ENCODE peak calls at places on chromosomes 2 and 18, in four cellular contexts. K is epithelial cell of esophagus, F is hepatocyte, Q is AG09319. W is an unnamed sample.

GRCh38 chr2:48738806-48739205 is 16.7 kb downstream of the LHCGR start:
- DNase-seq in K (peak), F (no peak), Q (no peak), W (no peak)

GRCh38 chr2:106575955-106576354 is 88.8 kb downstream of the CD8B2 start:
- DNase-seq in K (peak), F (peak), Q (peak), W (no peak)

GRCh38 chr2:147487286-147487979 is 357.4 kb upstream of the ACVR2A start:
- DNase-seq in K (no peak), F (peak), Q (no peak), W (no peak)

GRCh38 chr2:146412625-146413024 is 1432.2 kb upstream of the ACVR2A start:
- DNase-seq in K (no peak), F (no peak), Q (no peak), W (no peak)

GRCh38 chr18:75076286-75076685 is 132.7 kb downstream of the PTGR3 start:
- DNase-seq in K (no peak), F (no peak), Q (no peak), W (no peak)

GRCh38 chr18:63069496-63069895 is 250.1 kb downstream of the BCL2 start:
- DNase-seq in K (no peak), F (no peak), Q (no peak), W (no peak)

GRCh38 chr2:20103514-20103913 is 52.1 kb upstream of the LAPTM4A start:
- DNase-seq in K (peak), F (no peak), Q (peak), W (no peak)

GRCh38 chr2:213216461-213216860 is 65.0 kb upstream of the IKZF2 start:
- DNase-seq in K (peak), F (peak), Q (no peak), W (no peak)

GRCh38 chr2:7510353-7510752 is 593.1 kb downstream of the RNF144A start:
- DNase-seq in K (no peak), F (no peak), Q (no peak), W (no peak)

GRCh38 chr2:30691948-30692828 is 115.1 kb downstream of the CAPN13 start:
- DNase-seq in K (no peak), F (no peak), Q (no peak), W (no peak)
- TF ChIP-seq CTCF in K (no peak), F (peak), Q (peak), W (no peak)

GRCh38 chr2:25131567-25132295 is 36.6 kb downstream of the POMC start:
- DNase-seq in K (peak), F (peak), Q (no peak), W (no peak)

GRCh38 chr2:25131253-25131566 is 37.2 kb downstream of the POMC start:
- DNase-seq in K (no peak), F (no peak), Q (no peak), W (no peak)

GRCh38 chr2:25127631-25128030 is 40.7 kb downstream of the POMC start:
- DNase-seq in K (no peak), F (no peak), Q (no peak), W (no peak)

GRCh38 chr2:25132296-25132630 is 36.1 kb downstream of the POMC start:
- DNase-seq in K (no peak), F (peak), Q (no peak), W (no peak)

GRCh38 chr2:25129901-25130520 is 38.4 kb downstream of the POMC start:
- DNase-seq in K (no peak), F (no peak), Q (no peak), W (no peak)
- TF ChIP-seq CTCF in K (no peak), F (no peak), Q (no peak), W (no peak)

GRCh38 chr18:60174832-60175231 is 197.7 kb downstream of the MC4R start:
- DNase-seq in K (no peak), F (no peak), Q (no peak), W (no peak)

GRCh38 chr18:60176271-60176670 is 196.3 kb downstream of the MC4R start:
- DNase-seq in K (no peak), F (no peak), Q (no peak), W (no peak)

GRCh38 chr18:60172030-60172429 is 200.5 kb downstream of the MC4R start:
- DNase-seq in K (no peak), F (no peak), Q (no peak), W (no peak)
- TF ChIP-seq CTCF in K (no peak), F (no peak), Q (no peak), W (no peak)

GRCh38 chr18:23072079-23072478 is 63.2 kb upstream of the CABLES1 start:
- DNase-seq in K (no peak), F (no peak), Q (no peak), W (no peak)
- TF ChIP-seq CTCF in K (no peak), F (no peak), Q (no peak), W (no peak)

GRCh38 chr2:10054424-10054823 is 11.1 kb downstream of the KLF11 start:
- DNase-seq in K (no peak), F (no peak), Q (no peak), W (no peak)
- TF ChIP-seq CTCF in K (no peak), F (no peak), Q (no peak), W (no peak)

DNA sequence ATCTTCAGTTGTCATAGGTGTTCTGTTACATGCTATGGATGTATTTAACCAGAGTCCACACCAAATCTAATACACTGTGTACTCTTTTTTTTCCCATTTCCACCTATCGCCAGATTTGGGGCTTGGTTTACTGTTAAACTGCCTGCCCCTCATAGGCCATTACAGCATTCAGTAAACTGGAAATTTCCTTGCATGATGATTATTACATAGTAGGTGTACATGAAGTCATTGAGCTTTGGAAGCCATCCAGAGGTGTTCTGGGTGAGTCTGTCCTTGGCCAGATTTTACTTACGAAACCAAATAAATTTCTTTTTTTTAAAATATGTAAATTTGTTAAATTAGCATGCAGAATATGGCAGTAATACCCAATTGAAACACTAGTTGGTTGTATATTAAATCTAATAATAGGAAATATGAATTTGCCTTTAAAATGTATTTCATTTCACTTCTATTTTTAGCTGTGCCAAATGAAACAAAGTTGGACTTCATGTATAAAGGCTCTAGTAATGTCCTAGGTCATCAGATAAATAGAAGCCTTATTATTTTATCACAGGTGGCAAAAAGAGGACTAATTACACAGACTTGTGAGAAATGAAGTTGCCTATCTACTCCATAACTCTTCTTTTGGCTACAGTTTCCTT is 60.7 kb downstream of the COMMD1 start:
- DNase-seq in K (no peak), F (no peak), Q (no peak), W (no peak)
- TF ChIP-seq CTCF in K (no peak), F (no peak), Q (no peak), W (no peak)

GRCh38 chr2:172342056-172342455 is 85.3 kb upstream of the ITGA6 start:
- DNase-seq in K (no peak), F (no peak), Q (no peak), W (no peak)

GRCh38 chr2:172336681-172337080 is 90.7 kb upstream of the ITGA6 start:
- DNase-seq in K (peak), F (no peak), Q (no peak), W (no peak)

GRCh38 chr2:172340394-172340793 is 87.0 kb upstream of the ITGA6 start:
- DNase-seq in K (no peak), F (no peak), Q (no peak), W (no peak)

GRCh38 chr2:172342611-172343010 is 84.8 kb upstream of the ITGA6 start:
- DNase-seq in K (no peak), F (no peak), Q (no peak), W (no peak)

DNA sequence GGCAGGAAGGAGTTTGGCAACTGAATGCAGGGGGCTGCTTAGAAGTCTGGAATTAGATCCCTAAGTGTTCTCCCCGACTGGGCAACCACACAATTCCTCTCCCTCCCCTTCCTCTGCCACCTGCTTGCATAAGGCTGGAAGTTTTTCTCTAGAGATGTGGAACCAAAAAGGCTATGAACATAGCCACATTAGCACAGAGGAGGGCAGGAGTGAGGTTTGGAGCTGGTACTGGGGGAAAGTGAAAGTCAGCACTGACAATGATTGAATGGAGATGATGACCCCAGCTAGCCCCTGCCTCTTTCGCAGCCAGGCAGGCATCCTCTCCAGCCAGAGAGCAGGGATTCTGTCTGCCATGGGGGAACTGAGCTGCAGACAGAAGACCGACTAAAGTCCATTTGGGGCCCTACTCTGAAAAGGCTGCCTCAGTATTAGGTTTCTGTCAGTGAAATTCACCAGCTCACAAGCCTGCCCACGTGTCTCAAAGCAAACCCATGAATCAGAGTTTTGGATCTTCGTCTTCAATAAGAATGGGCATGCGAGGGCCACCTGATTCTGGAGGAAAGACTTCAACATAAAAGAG is 87.9 kb upstream of the ITGA6 start:
- DNase-seq in K (peak), F (peak), Q (no peak), W (no peak)
- TF ChIP-seq CTCF in K (no peak), F (peak), Q (no peak), W (no peak)

GRCh38 chr2:156064540-156064939 is 268.0 kb downstream of the NR4A2 start:
- DNase-seq in K (peak), F (no peak), Q (no peak), W (no peak)

DNA sequence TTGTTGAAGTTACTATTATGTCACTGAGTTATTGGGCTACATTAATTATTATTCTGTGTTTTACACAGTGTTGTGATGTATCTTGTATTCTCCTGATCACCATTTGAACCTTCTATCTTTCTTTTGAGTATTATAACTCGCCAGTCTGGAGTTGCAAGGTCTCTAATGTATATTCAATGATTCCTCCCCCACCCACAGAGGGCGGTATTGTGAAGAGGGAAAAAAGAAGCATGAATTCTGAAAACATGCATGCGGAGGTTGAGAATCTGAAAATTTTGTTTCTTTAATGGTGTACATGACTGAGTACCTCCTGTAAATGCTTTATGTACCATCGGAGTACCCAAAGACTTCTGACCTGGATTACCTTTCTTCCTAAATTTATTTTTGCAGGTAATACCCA is 266.6 kb downstream of the NR4A2 start:
- DNase-seq in K (peak), F (no peak), Q (no peak), W (no peak)
- TF ChIP-seq CTCF in K (peak), F (no peak), Q (no peak), W (peak)

GRCh38 chr2:85754313-85755095 is 713 bp downstream of the ATOH8 start:
- DNase-seq in K (peak), F (peak), Q (no peak), W (peak)
- TF ChIP-seq CTCF in K (no peak), F (no peak), Q (peak), W (no peak)

DNA sequence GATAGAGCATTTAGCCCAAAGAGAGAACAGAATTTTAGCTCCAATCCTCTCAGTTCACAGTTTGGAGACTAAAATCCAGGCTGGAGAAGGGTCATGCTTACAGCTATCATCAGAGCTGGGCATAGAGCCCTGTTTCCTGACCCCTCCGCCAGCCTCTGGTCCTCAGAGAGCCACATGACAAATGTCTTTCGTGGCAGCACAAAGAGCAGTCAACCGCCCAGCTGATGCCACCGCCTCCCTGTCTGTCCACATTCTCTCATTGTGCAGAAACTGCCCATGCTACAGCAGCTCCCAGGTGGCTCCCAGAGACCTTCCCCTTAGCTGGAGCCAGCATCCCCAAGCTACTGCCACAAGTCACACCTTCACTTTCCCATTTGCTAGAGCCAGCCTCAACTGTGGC is 7.6 kb downstream of the KCNK3 start:
- DNase-seq in K (no peak), F (no peak), Q (no peak), W (no peak)
- TF ChIP-seq CTCF in K (no peak), F (no peak), Q (no peak), W (no peak)